ENCODE peak calls at places on chromosome 14, in eight cellular contexts. R is T-cell; C is tibial artery; T is H1; H is stimulated activated CD8-positive, alpha-beta memory T cell treated with anti-CD3 and anti-CD28 coated beads, Interleukin-7, amount 100 ng/mL, for 1 hour; D is heart left ventricle; U is epithelial cell of esophagus; B is activated CD4-positive, CD25-positive, alpha-beta regulatory T cell. M is an unnamed sample.

GRCh38 chr14:103507751-103508150 is 14.9 kb downstream of the CKB start:
- DNase-seq in R (no peak), B (no peak), D (no peak), U (no peak), T (no peak), H (no peak), C (no peak), M (no peak)

GRCh38 chr14:24911324-24912095 is 138.4 kb downstream of the STXBP6 start:
- DNase-seq in C (no peak), T (no peak), U (peak), H (no peak), B (no peak), R (no peak), D (no peak), M (no peak)

GRCh38 chr14:31219169-31219568 is 11.6 kb upstream of the HECTD1 start:
- DNase-seq in H (no peak), C (no peak), R (no peak), B (no peak), T (no peak), U (no peak), D (no peak), M (no peak)

GRCh38 chr14:29925736-29926135 is 1.9 kb downstream of the PRKD1 start:
- DNase-seq in R (no peak), T (no peak), D (no peak), C (no peak), H (no peak), U (no peak), B (no peak), M (no peak)

GRCh38 chr14:81315344-81315743 is 84.8 kb downstream of the STON2 start:
- DNase-seq in U (no peak), T (no peak), C (no peak), D (no peak), R (no peak), B (no peak), H (no peak), M (no peak)

GRCh38 chr14:79551591-79551990 is 659.7 kb downstream of the DIO2 start:
- DNase-seq in T (no peak), H (no peak), R (no peak), D (no peak), C (no peak), B (no peak), U (no peak), M (no peak)

GRCh38 chr14:23559010-23559920 is 3.2 kb downstream of the THTPA start:
- DNase-seq in B (peak), U (peak), H (peak), T (peak), C (no peak), D (peak), R (peak), M (peak)

GRCh38 chr14:94707494-94707893 is 62.4 kb downstream of the GSC start:
- DNase-seq in D (no peak), C (no peak), H (no peak), U (no peak), B (no peak), T (no peak), R (no peak), M (no peak)

GRCh38 chr14:67186369-67186768 is 2.9 kb upstream of the GARIN2 start:
- DNase-seq in H (no peak), C (no peak), T (no peak), D (no peak), U (no peak), B (no peak), R (no peak), M (no peak)

GRCh38 chr14:61588419-61588901 is 106.9 kb upstream of the HIF1A start:
- DNase-seq in C (peak), D (peak), U (no peak), H (no peak), R (no peak), T (no peak), B (no peak), M (no peak)

GRCh38 chr14:45793081-45793480 is 540.1 kb upstream of the MIS18BP1 start:
- DNase-seq in C (no peak), U (peak), T (no peak), B (no peak), H (no peak), R (no peak), D (no peak), M (no peak)

GRCh38 chr14:62886461-62886860 is 158.8 kb downstream of the KCNH5 start:
- DNase-seq in C (no peak), R (no peak), B (no peak), D (no peak), H (no peak), U (no peak), T (no peak), M (no peak)

GRCh38 chr14:74290415-74290814 is 12.3 kb downstream of the ABCD4 start:
- DNase-seq in T (no peak), R (no peak), B (no peak), U (peak), H (no peak), D (no peak), C (no peak), M (no peak)

GRCh38 chr14:70649803-70650202 is 8.1 kb downstream of the TTC9 start:
- DNase-seq in R (no peak), B (no peak), T (peak), D (no peak), C (no peak), H (no peak), U (peak), M (no peak)

GRCh38 chr14:105393151-105393550 is 5.2 kb upstream of the TEX22 start:
- DNase-seq in T (no peak), C (no peak), B (no peak), H (no peak), U (no peak), R (no peak), D (no peak), M (no peak)